ENCODE peak calls at places on chromosomes 3 and 15, in six cellular contexts. One of them, this sample, is unnamed.

GRCh38 chr15:88652456-88653199 is 13.8 kb downstream of the ISG20 start:
- DNase-seq in SK-N-SH: no peak
- DNase-seq in heart right ventricle: no peak
- DNase-seq in brain microvascular endothelial cell: no peak
- DNase-seq in CD4-positive, alpha-beta memory T cell: no peak
- DNase-seq in adrenal gland: no peak
- DNase-seq in this sample: no peak

GRCh38 chr3:171453175-171453868 is 6.9 kb downstream of the TNIK start:
- DNase-seq in SK-N-SH: no peak
- DNase-seq in heart right ventricle: no peak
- DNase-seq in brain microvascular endothelial cell: no peak
- DNase-seq in CD4-positive, alpha-beta memory T cell: no peak
- DNase-seq in adrenal gland: no peak
- DNase-seq in this sample: no peak

GRCh38 chr3:155995525-155996370 is 124.6 kb upstream of the KCNAB1 start:
- DNase-seq in SK-N-SH: peak; percentile 54
- DNase-seq in heart right ventricle: no peak
- DNase-seq in brain microvascular endothelial cell: peak; percentile 19
- DNase-seq in CD4-positive, alpha-beta memory T cell: no peak
- DNase-seq in adrenal gland: no peak
- DNase-seq in this sample: peak; percentile 5

GRCh38 chr3:125154800-125155269 is 57.7 kb downstream of the SLC12A8 start:
- DNase-seq in SK-N-SH: no peak
- DNase-seq in heart right ventricle: no peak
- DNase-seq in brain microvascular endothelial cell: no peak
- DNase-seq in CD4-positive, alpha-beta memory T cell: no peak
- DNase-seq in adrenal gland: no peak
- DNase-seq in this sample: no peak

GRCh38 chr3:122609798-122610559 is 32.5 kb downstream of the PARP15 start:
- DNase-seq in SK-N-SH: no peak
- DNase-seq in heart right ventricle: no peak
- DNase-seq in brain microvascular endothelial cell: peak; percentile 64
- DNase-seq in CD4-positive, alpha-beta memory T cell: peak; percentile 28
- DNase-seq in adrenal gland: no peak
- DNase-seq in this sample: peak; percentile 78

GRCh38 chr15:62824111-62824737 is 218.3 kb upstream of the TPM1 start:
- DNase-seq in SK-N-SH: no peak
- DNase-seq in heart right ventricle: no peak
- DNase-seq in brain microvascular endothelial cell: peak; percentile 62
- DNase-seq in CD4-positive, alpha-beta memory T cell: no peak
- DNase-seq in adrenal gland: no peak
- DNase-seq in this sample: no peak

GRCh38 chr3:56383092-56383491 is 85.2 kb downstream of the ERC2 start:
- DNase-seq in SK-N-SH: no peak
- DNase-seq in heart right ventricle: no peak
- DNase-seq in brain microvascular endothelial cell: no peak
- DNase-seq in CD4-positive, alpha-beta memory T cell: no peak
- DNase-seq in adrenal gland: no peak
- DNase-seq in this sample: no peak

GRCh38 chr3:102074951-102075350 is 225.6 kb downstream of the NFKBIZ start:
- DNase-seq in SK-N-SH: no peak
- DNase-seq in heart right ventricle: no peak
- DNase-seq in brain microvascular endothelial cell: no peak
- DNase-seq in CD4-positive, alpha-beta memory T cell: no peak
- DNase-seq in adrenal gland: no peak
- DNase-seq in this sample: no peak

GRCh38 chr15:93865610-93866009 is 365.8 kb upstream of the MCTP2 start:
- DNase-seq in SK-N-SH: no peak
- DNase-seq in heart right ventricle: no peak
- DNase-seq in brain microvascular endothelial cell: no peak
- DNase-seq in CD4-positive, alpha-beta memory T cell: no peak
- DNase-seq in adrenal gland: no peak
- DNase-seq in this sample: no peak

GRCh38 chr3:145952541-145952940 is 208.4 kb downstream of the PLOD2 start:
- DNase-seq in SK-N-SH: no peak
- DNase-seq in heart right ventricle: no peak
- DNase-seq in brain microvascular endothelial cell: peak; percentile 25
- DNase-seq in CD4-positive, alpha-beta memory T cell: no peak
- DNase-seq in adrenal gland: no peak
- DNase-seq in this sample: no peak

GRCh38 chr15:71807691-71808091 is 2.7 kb upstream of the NR2E3 start:
- DNase-seq in SK-N-SH: peak; percentile 26
- DNase-seq in heart right ventricle: no peak
- DNase-seq in brain microvascular endothelial cell: no peak
- DNase-seq in CD4-positive, alpha-beta memory T cell: no peak
- DNase-seq in adrenal gland: no peak
- DNase-seq in this sample: no peak

GRCh38 chr3:140994316-140994715 is 52.7 kb downstream of the SLC25A36 start:
- DNase-seq in SK-N-SH: no peak
- DNase-seq in heart right ventricle: no peak
- DNase-seq in brain microvascular endothelial cell: no peak
- DNase-seq in CD4-positive, alpha-beta memory T cell: no peak
- DNase-seq in adrenal gland: no peak
- DNase-seq in this sample: no peak

GRCh38 chr15:25056484-25057429 is 102.0 kb downstream of the SNRPN start:
- DNase-seq in SK-N-SH: no peak
- DNase-seq in heart right ventricle: no peak
- DNase-seq in brain microvascular endothelial cell: no peak
- DNase-seq in CD4-positive, alpha-beta memory T cell: no peak
- DNase-seq in adrenal gland: peak; percentile 14
- DNase-seq in this sample: no peak

DNA sequence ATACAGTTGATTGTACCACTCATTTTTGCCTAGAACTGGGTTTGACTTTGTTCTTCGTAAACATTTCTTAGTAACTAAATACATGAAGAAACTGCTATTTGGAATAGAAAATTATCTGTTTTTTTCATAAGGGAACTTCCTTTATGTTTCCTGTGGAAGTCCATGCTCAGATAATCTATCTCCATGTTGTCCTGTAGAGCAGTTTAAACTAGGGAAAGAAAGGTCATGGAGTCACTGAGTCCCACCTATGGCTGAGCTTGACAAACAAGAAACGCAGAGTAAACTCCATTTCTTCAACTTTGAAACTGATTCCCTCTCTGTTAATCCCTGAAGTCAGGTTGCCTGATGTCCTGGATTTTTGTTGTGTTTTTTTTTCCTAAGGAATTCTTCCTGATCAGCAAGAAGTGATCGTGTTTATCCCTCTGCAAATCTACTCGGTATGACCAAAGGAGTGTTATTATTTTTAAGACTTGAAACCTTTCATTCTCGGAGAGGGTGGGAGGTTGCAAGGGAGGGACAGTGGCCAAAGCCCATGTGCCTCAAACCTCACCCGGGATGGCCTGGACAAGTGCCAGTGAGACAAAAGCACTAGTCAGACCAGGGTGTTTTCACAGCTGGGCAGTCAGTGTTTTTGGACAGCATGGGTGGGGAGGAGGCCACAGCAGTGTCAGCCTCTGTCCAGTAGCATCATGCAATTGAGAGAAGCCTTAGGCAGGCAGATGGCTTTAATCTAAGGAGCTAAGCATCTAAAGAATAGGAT is 129.8 kb upstream of the PHLDB2 start:
- DNase-seq in SK-N-SH: no peak
- DNase-seq in heart right ventricle: peak; percentile 71
- DNase-seq in brain microvascular endothelial cell: peak; percentile 94
- DNase-seq in CD4-positive, alpha-beta memory T cell: no peak
- DNase-seq in adrenal gland: no peak
- DNase-seq in this sample: no peak
- H3K27ac ChIP-seq in SK-N-SH: peak overlapping the region; percentile 18
- H3K27ac ChIP-seq in heart right ventricle: peak overlapping the region; percentile 61
- H3K27ac ChIP-seq in brain microvascular endothelial cell: peak overlapping the region; percentile 49
- H3K27ac ChIP-seq in CD4-positive, alpha-beta memory T cell: no peak overlapping the region
- H3K27ac ChIP-seq in adrenal gland: no peak overlapping the region
- H3K27ac ChIP-seq in this sample: peak overlapping the region; percentile 94

GRCh38 chr15:77576538-77576937 is 56.2 kb downstream of the LINGO1 start:
- DNase-seq in SK-N-SH: no peak
- DNase-seq in heart right ventricle: no peak
- DNase-seq in brain microvascular endothelial cell: no peak
- DNase-seq in CD4-positive, alpha-beta memory T cell: no peak
- DNase-seq in adrenal gland: no peak
- DNase-seq in this sample: no peak
- H3K27ac ChIP-seq in SK-N-SH: no peak overlapping the region
- H3K27ac ChIP-seq in heart right ventricle: no peak overlapping the region
- H3K27ac ChIP-seq in brain microvascular endothelial cell: no peak overlapping the region
- H3K27ac ChIP-seq in CD4-positive, alpha-beta memory T cell: no peak overlapping the region
- H3K27ac ChIP-seq in adrenal gland: no peak overlapping the region
- H3K27ac ChIP-seq in this sample: no peak overlapping the region

GRCh38 chr3:60185161-60185560 is 1066.1 kb downstream of the FHIT start:
- DNase-seq in SK-N-SH: no peak
- DNase-seq in heart right ventricle: no peak
- DNase-seq in brain microvascular endothelial cell: no peak
- DNase-seq in CD4-positive, alpha-beta memory T cell: no peak
- DNase-seq in adrenal gland: no peak
- DNase-seq in this sample: no peak

GRCh38 chr3:60189304-60189703 is 1061.9 kb downstream of the FHIT start:
- DNase-seq in SK-N-SH: no peak
- DNase-seq in heart right ventricle: no peak
- DNase-seq in brain microvascular endothelial cell: no peak
- DNase-seq in CD4-positive, alpha-beta memory T cell: no peak
- DNase-seq in adrenal gland: no peak
- DNase-seq in this sample: no peak

GRCh38 chr3:60188803-60189202 is 1062.4 kb downstream of the FHIT start:
- DNase-seq in SK-N-SH: no peak
- DNase-seq in heart right ventricle: no peak
- DNase-seq in brain microvascular endothelial cell: no peak
- DNase-seq in CD4-positive, alpha-beta memory T cell: no peak
- DNase-seq in adrenal gland: no peak
- DNase-seq in this sample: no peak

GRCh38 chr3:60182697-60183096 is 1068.6 kb downstream of the FHIT start:
- DNase-seq in SK-N-SH: no peak
- DNase-seq in heart right ventricle: no peak
- DNase-seq in brain microvascular endothelial cell: no peak
- DNase-seq in CD4-positive, alpha-beta memory T cell: no peak
- DNase-seq in adrenal gland: no peak
- DNase-seq in this sample: no peak

DNA sequence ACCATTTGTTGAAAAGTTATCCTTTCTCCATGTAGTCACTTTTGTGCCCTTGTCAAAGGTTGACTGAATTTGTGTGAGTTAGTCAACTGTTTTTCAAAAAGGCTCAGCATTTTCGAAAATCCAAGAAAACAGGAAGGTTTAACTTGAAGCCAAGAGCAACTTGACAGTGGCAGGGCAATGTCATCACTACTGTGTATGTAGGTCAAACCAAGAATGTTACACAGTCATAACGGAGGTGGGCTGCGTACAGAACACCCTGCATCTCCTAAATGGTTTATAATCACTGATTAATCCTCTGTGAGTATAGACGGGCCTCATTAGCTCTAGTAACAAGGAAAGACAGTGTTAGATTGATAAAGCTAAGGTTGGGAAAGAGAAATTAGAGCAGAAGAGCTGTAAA is 1064.9 kb downstream of the FHIT start:
- DNase-seq in SK-N-SH: no peak
- DNase-seq in heart right ventricle: no peak
- DNase-seq in brain microvascular endothelial cell: no peak
- DNase-seq in CD4-positive, alpha-beta memory T cell: no peak
- DNase-seq in adrenal gland: no peak
- DNase-seq in this sample: no peak
- H3K27ac ChIP-seq in SK-N-SH: no peak overlapping the region
- H3K27ac ChIP-seq in heart right ventricle: no peak overlapping the region
- H3K27ac ChIP-seq in brain microvascular endothelial cell: no peak overlapping the region
- H3K27ac ChIP-seq in CD4-positive, alpha-beta memory T cell: no peak overlapping the region
- H3K27ac ChIP-seq in adrenal gland: no peak overlapping the region
- H3K27ac ChIP-seq in this sample: no peak overlapping the region

GRCh38 chr15:101165905-101166471 is 85.9 kb downstream of the CHSY1 start:
- DNase-seq in SK-N-SH: no peak
- DNase-seq in heart right ventricle: no peak
- DNase-seq in brain microvascular endothelial cell: no peak
- DNase-seq in CD4-positive, alpha-beta memory T cell: no peak
- DNase-seq in adrenal gland: no peak
- DNase-seq in this sample: no peak
- H3K27ac ChIP-seq in SK-N-SH: no peak overlapping the region
- H3K27ac ChIP-seq in heart right ventricle: peak overlapping the region; percentile 94
- H3K27ac ChIP-seq in brain microvascular endothelial cell: no peak overlapping the region
- H3K27ac ChIP-seq in CD4-positive, alpha-beta memory T cell: no peak overlapping the region
- H3K27ac ChIP-seq in adrenal gland: peak overlapping the region; percentile 82
- H3K27ac ChIP-seq in this sample: no peak overlapping the region

GRCh38 chr15:41894251-41894790 is 468 bp upstream of the SPTBN5 start:
- DNase-seq in SK-N-SH: no peak
- DNase-seq in heart right ventricle: no peak
- DNase-seq in brain microvascular endothelial cell: no peak
- DNase-seq in CD4-positive, alpha-beta memory T cell: no peak
- DNase-seq in adrenal gland: no peak
- DNase-seq in this sample: no peak

GRCh38 chr15:41893422-41894250 is at the start of gene SPTBN5:
- DNase-seq in SK-N-SH: peak; percentile 69
- DNase-seq in heart right ventricle: no peak
- DNase-seq in brain microvascular endothelial cell: no peak
- DNase-seq in CD4-positive, alpha-beta memory T cell: no peak
- DNase-seq in adrenal gland: no peak
- DNase-seq in this sample: no peak

GRCh38 chr15:41891946-41892345 is 1.9 kb downstream of the SPTBN5 start:
- DNase-seq in SK-N-SH: peak; percentile 22
- DNase-seq in heart right ventricle: no peak
- DNase-seq in brain microvascular endothelial cell: no peak
- DNase-seq in CD4-positive, alpha-beta memory T cell: no peak
- DNase-seq in adrenal gland: no peak
- DNase-seq in this sample: no peak

GRCh38 chr15:41891226-41891625 is 2.6 kb downstream of the SPTBN5 start:
- DNase-seq in SK-N-SH: no peak
- DNase-seq in heart right ventricle: no peak
- DNase-seq in brain microvascular endothelial cell: no peak
- DNase-seq in CD4-positive, alpha-beta memory T cell: no peak
- DNase-seq in adrenal gland: no peak
- DNase-seq in this sample: no peak

GRCh38 chr15:41892621-41893421 is 1.0 kb downstream of the SPTBN5 start:
- DNase-seq in SK-N-SH: peak; percentile 42
- DNase-seq in heart right ventricle: peak; percentile 80
- DNase-seq in brain microvascular endothelial cell: no peak
- DNase-seq in CD4-positive, alpha-beta memory T cell: no peak
- DNase-seq in adrenal gland: peak; percentile 80
- DNase-seq in this sample: no peak
- H3K27ac ChIP-seq in SK-N-SH: no peak overlapping the region
- H3K27ac ChIP-seq in heart right ventricle: peak overlapping the region; percentile 93
- H3K27ac ChIP-seq in brain microvascular endothelial cell: no peak overlapping the region
- H3K27ac ChIP-seq in CD4-positive, alpha-beta memory T cell: peak overlapping the region; percentile 80
- H3K27ac ChIP-seq in adrenal gland: no peak overlapping the region
- H3K27ac ChIP-seq in this sample: no peak overlapping the region

GRCh38 chr3:78751266-78751665 is 1016.5 kb downstream of the ROBO1 start:
- DNase-seq in SK-N-SH: no peak
- DNase-seq in heart right ventricle: no peak
- DNase-seq in brain microvascular endothelial cell: peak; percentile 9
- DNase-seq in CD4-positive, alpha-beta memory T cell: no peak
- DNase-seq in adrenal gland: no peak
- DNase-seq in this sample: no peak
- H3K27ac ChIP-seq in SK-N-SH: no peak overlapping the region
- H3K27ac ChIP-seq in heart right ventricle: no peak overlapping the region
- H3K27ac ChIP-seq in brain microvascular endothelial cell: no peak overlapping the region
- H3K27ac ChIP-seq in CD4-positive, alpha-beta memory T cell: no peak overlapping the region
- H3K27ac ChIP-seq in adrenal gland: no peak overlapping the region
- H3K27ac ChIP-seq in this sample: no peak overlapping the region

DNA sequence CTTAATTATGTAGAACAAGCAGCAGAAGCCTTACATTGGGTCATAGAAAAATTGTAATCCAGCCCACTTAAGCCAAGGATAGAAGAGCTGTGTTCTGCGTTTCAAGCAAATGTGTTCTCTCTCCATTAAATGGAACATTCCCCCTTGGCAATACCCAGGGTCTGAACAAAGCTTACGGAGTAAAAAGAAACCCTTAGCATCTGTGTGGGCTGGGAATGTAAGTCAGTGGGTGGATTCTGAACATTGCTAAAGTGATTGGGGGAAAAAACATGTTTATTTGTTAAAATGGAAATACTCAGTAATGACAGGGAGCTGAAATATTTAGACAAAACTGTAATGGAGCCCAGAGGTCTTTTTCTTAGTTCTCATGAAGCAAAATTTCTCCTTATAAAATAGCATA is 147.4 kb downstream of the DUT start:
- DNase-seq in SK-N-SH: no peak
- DNase-seq in heart right ventricle: no peak
- DNase-seq in brain microvascular endothelial cell: no peak
- DNase-seq in CD4-positive, alpha-beta memory T cell: no peak
- DNase-seq in adrenal gland: no peak
- DNase-seq in this sample: no peak
- H3K27ac ChIP-seq in SK-N-SH: no peak overlapping the region
- H3K27ac ChIP-seq in heart right ventricle: peak overlapping the region; percentile 36
- H3K27ac ChIP-seq in brain microvascular endothelial cell: no peak overlapping the region
- H3K27ac ChIP-seq in CD4-positive, alpha-beta memory T cell: no peak overlapping the region
- H3K27ac ChIP-seq in adrenal gland: peak overlapping the region; percentile 22
- H3K27ac ChIP-seq in this sample: no peak overlapping the region